ENCODE peak calls at places on chromosome 14, in four cellular contexts. I is BJ, B is A549, X is lower lobe of right lung. R is an unnamed sample.

GRCh38 chr14:47536341-47536740 is 139.1 kb downstream of the MDGA2 start:
- DNase-seq in I (no peak), B (no peak), X (no peak), R (no peak)

GRCh38 chr14:24965934-24966593 is 83.9 kb downstream of the STXBP6 start:
- DNase-seq in B (peak; percentile 28), X (no peak), I (peak; percentile 97), R (no peak)

GRCh38 chr14:101193845-101194355 is 290.4 kb upstream of the RTL1 start:
- DNase-seq in X (no peak), I (no peak), B (no peak), R (peak; percentile 3)

GRCh38 chr14:74620497-74620921 is 8.5 kb upstream of the LTBP2 start:
- DNase-seq in I (peak; percentile 79), B (peak; percentile 71), X (no peak), R (no peak)

GRCh38 chr14:100093322-100093721 is 28.1 kb downstream of the EVL start:
- DNase-seq in I (no peak), B (no peak), X (no peak), R (no peak)

GRCh38 chr14:79514700-79515099 is 696.6 kb downstream of the DIO2 start:
- DNase-seq in X (no peak), I (peak; percentile 9), B (peak; percentile 63), R (no peak)

GRCh38 chr14:26794731-26795130 is 196.9 kb upstream of the NOVA1 start:
- DNase-seq in B (no peak), X (no peak), I (no peak), R (no peak)

GRCh38 chr14:74955229-74955999 is at the start of gene PGF:
- DNase-seq in X (peak; percentile 80), I (no peak), B (peak; percentile 30), R (peak; percentile 79)

GRCh38 chr14:71166434-71166833 is 259.2 kb downstream of the PCNX1 start:
- DNase-seq in X (no peak), I (no peak), B (peak; percentile 55), R (no peak)

GRCh38 chr14:94583557-94583956 is 2.3 kb downstream of the SERPINA5 start:
- DNase-seq in X (no peak), I (no peak), B (no peak), R (no peak)

GRCh38 chr14:50101417-50101816 is 15.0 kb downstream of the VCPKMT start:
- DNase-seq in I (no peak), X (no peak), B (no peak), R (no peak)

GRCh38 chr14:42994001-42994736 is 1387.5 kb downstream of the LRFN5 start:
- DNase-seq in B (peak; percentile 49), I (no peak), X (no peak), R (no peak)

GRCh38 chr14:52369305-52369781 is 55.2 kb downstream of the PTGER2 start:
- DNase-seq in X (no peak), I (peak; percentile 76), B (no peak), R (no peak)

GRCh38 chr14:22908601-22909000 is 10.3 kb downstream of the RBM23 start:
- DNase-seq in B (no peak), I (no peak), X (no peak), R (no peak)

GRCh38 chr14:79405511-79405910 is 805.8 kb downstream of the DIO2 start:
- DNase-seq in X (no peak), B (no peak), I (no peak), R (no peak)

GRCh38 chr14:23353433-23353780 is 720 bp upstream of the SLC22A17 start:
- DNase-seq in I (no peak), B (no peak), X (no peak), R (no peak)

GRCh38 chr14:50806241-50806933 is 24.6 kb downstream of the NIN start:
- DNase-seq in X (no peak), I (no peak), B (no peak), R (no peak)

GRCh38 chr14:75229923-75230792 is 48.5 kb upstream of the FOS start:
- DNase-seq in I (no peak), B (peak; percentile 84), X (peak; percentile 71), R (no peak)

GRCh38 chr14:94342334-94342934 is 19.3 kb upstream of the SERPINA6 start:
- DNase-seq in B (peak; percentile 90), I (peak; percentile 95), X (peak; percentile 80), R (peak; percentile 50)

GRCh38 chr14:69107407-69108003 is 45.4 kb downstream of the DCAF5 start:
- DNase-seq in I (no peak), X (no peak), B (peak; percentile 71), R (no peak)

GRCh38 chr14:76884853-76885276 is 58.7 kb downstream of the LRRC74A start:
- DNase-seq in I (no peak), X (no peak), B (no peak), R (no peak)

GRCh38 chr14:89736866-89737265 is 217.7 kb downstream of the EFCAB11 start:
- DNase-seq in I (no peak), X (no peak), B (no peak), R (no peak)

GRCh38 chr14:101937926-101938767 is 26.2 kb upstream of the DYNC1H1 start:
- DNase-seq in I (no peak), X (peak; percentile 14), B (no peak), R (no peak)

GRCh38 chr14:49895480-49895879 is 2.6 kb downstream of the ARF6 start:
- DNase-seq in X (no peak), I (no peak), B (no peak), R (no peak)

GRCh38 chr14:64541261-64541970 is 875 bp downstream of the HSPA2 start:
- DNase-seq in B (peak; percentile 18), I (no peak), X (peak; percentile 58), R (peak; percentile 60)
- TF ChIP-seq CTCF in B (no peak), I (no peak), X (no peak), R (no peak)

GRCh38 chr14:105480807-105481801 is 5.6 kb upstream of the CRIP1 start:
- DNase-seq in B (peak; percentile 95), I (no peak), X (peak; percentile 92), R (peak; percentile 95)

GRCh38 chr14:105480165-105480564 is 5.5 kb downstream of the CRIP2 start:
- DNase-seq in I (no peak), B (no peak), X (no peak), R (no peak)

GRCh38 chr14:105483300-105484068 is 3.2 kb upstream of the CRIP1 start:
- DNase-seq in I (no peak), X (no peak), B (peak; percentile 60), R (no peak)

GRCh38 chr14:105482486-105483110 is 4.1 kb upstream of the CRIP1 start:
- DNase-seq in B (no peak), I (no peak), X (no peak), R (no peak)

GRCh38 chr14:105481886-105482454 is 4.7 kb upstream of the CRIP1 start:
- DNase-seq in X (peak; percentile 97), B (peak; percentile 99), I (peak; percentile 84), R (peak; percentile 89)
- TF ChIP-seq CTCF in X (no peak), B (no peak), I (peak; percentile 31), R (no peak)

DNA sequence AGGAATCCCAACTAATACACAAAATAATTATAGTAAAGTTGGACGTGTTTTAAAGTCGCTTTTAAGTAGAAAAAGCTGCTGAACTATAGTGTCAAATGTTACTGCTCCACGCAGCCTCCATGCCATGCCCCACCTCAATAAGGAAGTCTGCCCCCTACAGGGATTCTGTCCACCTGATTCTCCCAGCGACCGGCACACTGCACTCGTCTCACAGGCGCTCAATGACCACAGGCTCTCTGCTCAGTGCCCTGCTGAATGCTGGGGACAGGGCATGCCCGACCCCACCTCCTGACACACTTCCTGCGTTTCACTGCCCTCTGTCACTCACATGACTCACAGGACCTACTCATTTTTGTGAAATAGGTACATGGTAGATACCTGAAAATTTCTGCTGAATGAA is 48.9 kb downstream of the BDKRB1 start:
- DNase-seq in B (peak; percentile 27), I (no peak), X (no peak), R (no peak)
- TF ChIP-seq CTCF in B (peak; percentile 20), I (peak; percentile 29), X (no peak), R (no peak)

DNA sequence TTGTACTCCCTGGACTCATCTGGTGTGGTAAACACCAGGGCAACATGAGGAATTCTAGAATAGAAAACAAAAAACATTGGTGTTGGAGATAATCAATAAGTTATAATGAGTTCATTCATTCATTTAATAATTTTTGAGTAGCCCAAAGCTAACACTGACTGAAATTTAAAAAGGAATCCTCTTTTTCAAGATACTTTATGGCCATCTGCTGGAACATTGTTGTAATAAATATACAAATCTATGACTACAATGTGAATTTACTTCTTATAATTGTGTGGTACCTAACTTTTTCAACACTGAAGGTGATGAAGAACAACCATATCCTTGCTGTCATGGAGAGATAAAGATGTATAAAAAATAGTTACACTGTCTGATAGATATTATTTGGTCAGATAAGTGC is 687.3 kb upstream of the MIS18BP1 start:
- DNase-seq in B (no peak), X (no peak), I (no peak), R (no peak)
- TF ChIP-seq CTCF in B (no peak), X (no peak), I (no peak), R (no peak)

DNA sequence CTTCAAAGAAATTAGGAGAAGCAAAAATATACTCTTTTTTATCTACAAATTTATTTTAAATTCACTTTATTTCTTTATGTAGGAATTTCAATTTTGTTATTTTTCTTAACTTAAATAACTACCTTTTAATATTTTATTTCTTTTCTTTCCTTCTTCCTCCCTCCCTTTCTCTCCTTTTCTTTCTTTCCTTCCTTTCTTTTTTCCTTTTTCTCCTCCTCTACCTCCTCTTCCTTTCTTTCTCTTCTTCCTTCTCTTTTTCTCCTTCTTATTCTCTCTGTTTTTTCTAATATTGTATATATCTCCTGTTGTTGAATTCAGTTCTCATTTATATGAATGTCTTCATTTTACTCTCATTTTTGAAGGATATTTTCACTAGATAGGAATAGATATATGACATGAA is 127.6 kb downstream of the MIPOL1 start:
- DNase-seq in I (no peak), B (no peak), X (no peak), R (no peak)
- TF ChIP-seq CTCF in I (no peak), B (no peak), X (no peak), R (no peak)

GRCh38 chr14:54489318-54489683 is 521 bp upstream of the GMFB start:
- DNase-seq in I (no peak), X (no peak), B (no peak), R (no peak)

GRCh38 chr14:54487771-54488170 is 1.0 kb downstream of the GMFB start:
- DNase-seq in I (no peak), B (peak; percentile 53), X (no peak), R (no peak)

GRCh38 chr14:54488646-54489317 is at the start of gene GMFB:
- DNase-seq in X (peak; percentile 95), I (peak; percentile 57), B (peak; percentile 94), R (peak; percentile 92)

GRCh38 chr14:54486685-54487084 is 2.1 kb downstream of the GMFB start:
- DNase-seq in X (no peak), B (no peak), I (no peak), R (no peak)

GRCh38 chr14:54488318-54488645 is 498 bp downstream of the GMFB start:
- DNase-seq in I (no peak), X (no peak), B (no peak), R (no peak)
- TF ChIP-seq CTCF in I (peak; percentile 23), X (no peak), B (no peak), R (no peak)

GRCh38 chr14:55141812-55142211 is 12.8 kb downstream of the LGALS3 start:
- DNase-seq in X (no peak), I (no peak), B (no peak), R (no peak)
- TF ChIP-seq CTCF in X (no peak), I (no peak), B (no peak), R (no peak)